ENCODE peak calls at places on chromosomes 5 and 9, in six cellular contexts. G is uterus, E is HCT116, Y is Caco-2, V is GM13977, F is IMR-90. L is an unnamed sample.

GRCh38 chr9:68523367-68523936 is 17.2 kb downstream of the TMEM252 start:
- DNase-seq in G (no peak), E (no peak), Y (no peak), V (no peak), F (no peak), L (no peak)

GRCh38 chr5:40052812-40053211 is 626.9 kb upstream of the PTGER4 start:
- DNase-seq in G (no peak), E (no peak), Y (no peak), V (no peak), F (no peak), L (no peak)

GRCh38 chr5:36899860-36900259 is 23.3 kb downstream of the NIPBL start:
- DNase-seq in G (no peak), E (no peak), Y (no peak), V (no peak), F (no peak), L (no peak)

GRCh38 chr5:98942849-98943248 is 14.0 kb upstream of the CHD1 start:
- DNase-seq in G (no peak), E (no peak), Y (no peak), V (no peak), F (no peak), L (no peak)

GRCh38 chr5:176157656-176158055 is 80.6 kb upstream of the SIMC1 start:
- DNase-seq in G (no peak), E (no peak), Y (no peak), V (no peak), F (peak), L (no peak)

GRCh38 chr9:35397216-35397698 is 92.7 kb upstream of the RUSC2 start:
- DNase-seq in G (no peak), E (no peak), Y (no peak), V (peak), F (no peak), L (no peak)

GRCh38 chr9:77848428-77848827 is 183.2 kb downstream of the GNAQ start:
- DNase-seq in G (no peak), E (no peak), Y (no peak), V (no peak), F (no peak), L (no peak)

GRCh38 chr9:14530301-14530700 is 162.9 kb downstream of the ZDHHC21 start:
- DNase-seq in G (no peak), E (no peak), Y (no peak), V (no peak), F (no peak), L (no peak)

GRCh38 chr5:112276996-112277395 is 142.1 kb downstream of the EPB41L4A start:
- DNase-seq in G (no peak), E (no peak), Y (no peak), V (no peak), F (no peak), L (no peak)

GRCh38 chr5:43917925-43918324 is 314.9 kb downstream of the NNT start:
- DNase-seq in G (no peak), E (no peak), Y (no peak), V (no peak), F (no peak), L (no peak)

GRCh38 chr9:77038281-77039036 is 19.0 kb downstream of the FOXB2 start:
- DNase-seq in G (no peak), E (no peak), Y (no peak), V (no peak), F (no peak), L (no peak)

GRCh38 chr9:87792831-87793288 is 66.9 kb downstream of the CTSL start:
- DNase-seq in G (peak), E (peak), Y (no peak), V (peak), F (peak), L (no peak)

GRCh38 chr5:149410721-149411432 is 31.8 kb upstream of the IL17B start:
- DNase-seq in G (peak), E (no peak), Y (no peak), V (no peak), F (peak), L (no peak)

GRCh38 chr5:141814064-141814982 is 63.9 kb downstream of the PCDH1 start:
- DNase-seq in G (peak), E (peak), Y (peak), V (peak), F (no peak), L (peak)

GRCh38 chr5:176810084-176810597 is at the start of gene UNC5A:
- DNase-seq in G (no peak), E (peak), Y (no peak), V (peak), F (peak), L (peak)

GRCh38 chr9:15293727-15294405 is 13.2 kb downstream of the TTC39B start:
- DNase-seq in G (no peak), E (no peak), Y (no peak), V (no peak), F (no peak), L (no peak)

GRCh38 chr9:14962193-14962899 is 52.1 kb upstream of the FREM1 start:
- DNase-seq in G (no peak), E (no peak), Y (no peak), V (no peak), F (no peak), L (no peak)

GRCh38 chr5:159286420-159287035 is 23.4 kb downstream of the UBLCP1 start:
- DNase-seq in G (no peak), E (no peak), Y (no peak), V (no peak), F (peak), L (no peak)

GRCh38 chr9:132241840-132242620 is 80.2 kb downstream of the NTNG2 start:
- DNase-seq in G (peak), E (no peak), Y (no peak), V (peak), F (no peak), L (no peak)

GRCh38 chr9:69200071-69200470 is 26.0 kb downstream of the TJP2 start:
- DNase-seq in G (no peak), E (no peak), Y (no peak), V (no peak), F (peak), L (no peak)

GRCh38 chr5:169970911-169971436 is 9.3 kb downstream of the INSYN2B start:
- DNase-seq in G (no peak), E (no peak), Y (no peak), V (no peak), F (peak), L (no peak)

GRCh38 chr5:4335078-4335477 is 739.4 kb downstream of the IRX1 start:
- DNase-seq in G (no peak), E (no peak), Y (no peak), V (no peak), F (no peak), L (no peak)

GRCh38 chr9:32707326-32707725 is 71.9 kb upstream of the TAF1L start:
- DNase-seq in G (no peak), E (no peak), Y (no peak), V (no peak), F (peak), L (no peak)

GRCh38 chr9:108671156-108671555 is 184.6 kb downstream of the ACTL7B start:
- DNase-seq in G (no peak), E (peak), Y (peak), V (no peak), F (peak), L (no peak)

GRCh38 chr5:33969572-33970452 is 14.7 kb downstream of the SLC45A2 start:
- DNase-seq in G (no peak), E (peak), Y (peak), V (peak), F (peak), L (peak)

GRCh38 chr5:174489920-174490597 is 234.3 kb upstream of the MSX2 start:
- DNase-seq in G (no peak), E (no peak), Y (no peak), V (no peak), F (no peak), L (no peak)

GRCh38 chr5:142881076-142881466 is 110.9 kb downstream of the ARHGAP26 start:
- DNase-seq in G (no peak), E (no peak), Y (no peak), V (no peak), F (peak), L (no peak)

GRCh38 chr9:18359335-18359734 is 114.6 kb upstream of the ADAMTSL1 start:
- DNase-seq in G (no peak), E (no peak), Y (no peak), V (no peak), F (peak), L (no peak)

GRCh38 chr5:74589204-74590056 is 51.1 kb downstream of the ENC1 start:
- DNase-seq in G (no peak), E (no peak), Y (no peak), V (no peak), F (no peak), L (no peak)

GRCh38 chr5:173529861-173530260 is 86.6 kb downstream of the BOD1 start:
- DNase-seq in G (no peak), E (no peak), Y (no peak), V (no peak), F (no peak), L (no peak)

GRCh38 chr5:91170266-91170665 is 212.9 kb downstream of the ARRDC3 start:
- DNase-seq in G (no peak), E (no peak), Y (no peak), V (no peak), F (peak), L (no peak)

GRCh38 chr5:80480354-80480753 is 7.5 kb upstream of the FAM151B start:
- DNase-seq in G (no peak), E (no peak), Y (no peak), V (no peak), F (no peak), L (no peak)

GRCh38 chr9:98361645-98362044 is 106.2 kb upstream of the TBC1D2 start:
- DNase-seq in G (no peak), E (no peak), Y (no peak), V (no peak), F (no peak), L (no peak)

GRCh38 chr5:123578390-123578789 is 66.4 kb downstream of the CSNK1G3 start:
- DNase-seq in G (no peak), E (no peak), Y (no peak), V (no peak), F (no peak), L (no peak)

GRCh38 chr9:121441163-121441562 is 58.5 kb downstream of the GGTA1 start:
- DNase-seq in G (no peak), E (no peak), Y (no peak), V (no peak), F (no peak), L (no peak)

GRCh38 chr9:121447341-121447834 is 52.3 kb downstream of the GGTA1 start:
- DNase-seq in G (no peak), E (no peak), Y (no peak), V (no peak), F (peak), L (no peak)

GRCh38 chr9:121449786-121450185 is 49.9 kb downstream of the GGTA1 start:
- DNase-seq in G (no peak), E (no peak), Y (no peak), V (no peak), F (no peak), L (no peak)

GRCh38 chr9:121450241-121450640 is 49.4 kb downstream of the GGTA1 start:
- DNase-seq in G (no peak), E (no peak), Y (no peak), V (no peak), F (no peak), L (no peak)

DNA sequence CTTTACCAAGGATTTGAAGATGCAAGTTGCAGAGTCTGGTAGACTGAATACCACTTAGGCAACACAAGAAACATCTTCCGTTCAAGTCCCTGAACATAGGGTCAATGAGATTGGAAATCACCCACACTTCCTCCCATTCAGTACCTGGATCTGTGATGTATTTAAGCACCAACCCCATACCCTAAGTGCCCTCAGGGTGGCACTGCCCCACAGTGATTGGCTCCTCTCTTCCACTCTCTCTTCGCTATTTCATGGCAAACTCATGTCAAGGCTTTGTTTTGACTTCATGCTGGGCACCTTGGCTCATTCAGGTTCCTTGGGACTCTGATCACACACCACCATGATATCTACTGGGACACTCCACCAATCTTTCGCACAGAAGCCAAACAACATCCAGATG is 53.7 kb downstream of the GGTA1 start:
- DNase-seq in G (no peak), E (peak), Y (no peak), V (no peak), F (no peak), L (no peak)
- TF ChIP-seq CTCF in G (no peak), E (peak), Y (no peak), V (peak), F (no peak), L (no peak)

GRCh38 chr9:84315278-84315877 is 25.2 kb downstream of the SLC28A3 start:
- DNase-seq in G (peak), E (peak), Y (peak), V (peak), F (peak), L (peak)
- TF ChIP-seq CTCF in G (peak), E (peak), Y (peak), V (peak), F (peak), L (peak)

DNA sequence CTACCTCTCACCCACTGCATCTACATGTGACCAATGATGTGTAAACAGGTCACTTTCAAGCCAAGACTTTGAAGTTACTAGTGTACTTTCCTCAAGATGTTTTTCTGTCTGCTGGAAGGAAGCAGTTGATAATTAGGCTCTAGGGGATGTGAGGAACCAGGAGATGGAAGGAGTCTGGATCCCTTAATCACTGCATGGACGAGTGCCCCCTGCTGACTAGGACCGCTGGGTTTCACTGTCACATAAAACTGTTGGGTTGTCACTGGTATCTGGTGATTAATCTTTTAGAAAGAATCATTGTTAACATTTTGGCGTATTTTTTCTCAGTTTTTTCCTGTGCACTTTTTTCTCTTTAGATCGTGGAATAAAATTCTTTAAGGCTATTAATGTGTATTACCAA is 79.5 kb downstream of the SREK1 start:
- DNase-seq in G (peak), E (peak), Y (no peak), V (peak), F (no peak), L (no peak)
- TF ChIP-seq CTCF in G (peak), E (peak), Y (peak), V (peak), F (peak), L (peak)

GRCh38 chr5:129382921-129383672 is 77.0 kb upstream of the ADAMTS19 start:
- DNase-seq in G (no peak), E (no peak), Y (no peak), V (no peak), F (peak), L (no peak)
- TF ChIP-seq CTCF in G (no peak), E (no peak), Y (no peak), V (no peak), F (no peak), L (no peak)

DNA sequence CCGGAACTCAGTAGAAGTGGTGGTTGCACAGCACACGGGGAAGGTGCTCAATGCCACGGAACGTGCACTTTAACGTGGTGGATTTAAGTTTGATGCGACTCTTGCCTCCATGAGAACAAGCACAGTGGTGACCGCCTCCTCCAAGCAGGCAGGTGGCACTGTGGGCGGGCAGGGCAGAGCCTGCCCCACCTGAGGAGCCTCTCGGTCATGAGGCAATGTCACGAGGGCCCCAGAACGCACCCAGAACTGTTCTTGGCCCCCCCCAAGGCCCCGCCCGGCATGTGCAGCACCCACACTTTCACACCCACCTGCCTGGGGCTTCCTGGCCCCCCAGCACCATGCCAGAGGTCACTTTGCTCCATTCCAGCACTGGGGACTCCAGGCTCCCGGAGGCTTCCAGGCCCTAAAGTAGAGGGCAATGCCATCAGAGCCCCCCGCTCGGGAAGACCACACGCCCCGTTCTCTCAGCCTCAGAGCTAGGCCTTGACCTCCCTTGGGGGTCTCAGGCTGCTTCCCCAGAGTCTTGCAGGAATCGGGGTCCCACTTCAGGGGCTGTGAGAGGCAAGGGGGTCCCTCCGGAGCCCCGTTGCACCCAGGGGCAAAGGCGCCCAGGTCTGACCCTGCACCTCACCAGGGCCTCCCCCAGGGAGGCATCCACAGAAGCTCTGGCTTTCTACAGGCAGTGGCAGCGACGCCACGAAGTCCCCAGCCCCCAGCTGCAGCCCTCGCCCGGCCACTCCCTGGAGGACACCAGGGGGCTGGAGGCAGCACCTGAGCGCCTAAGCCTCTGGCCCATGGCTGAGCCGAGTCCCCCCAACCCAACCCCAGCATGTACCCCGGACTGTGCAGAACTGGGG is 14.0 kb downstream of the CCDC187 start:
- DNase-seq in G (no peak), E (no peak), Y (no peak), V (no peak), F (no peak), L (no peak)
- TF ChIP-seq CTCF in G (no peak), E (peak), Y (no peak), V (no peak), F (no peak), L (no peak)

DNA sequence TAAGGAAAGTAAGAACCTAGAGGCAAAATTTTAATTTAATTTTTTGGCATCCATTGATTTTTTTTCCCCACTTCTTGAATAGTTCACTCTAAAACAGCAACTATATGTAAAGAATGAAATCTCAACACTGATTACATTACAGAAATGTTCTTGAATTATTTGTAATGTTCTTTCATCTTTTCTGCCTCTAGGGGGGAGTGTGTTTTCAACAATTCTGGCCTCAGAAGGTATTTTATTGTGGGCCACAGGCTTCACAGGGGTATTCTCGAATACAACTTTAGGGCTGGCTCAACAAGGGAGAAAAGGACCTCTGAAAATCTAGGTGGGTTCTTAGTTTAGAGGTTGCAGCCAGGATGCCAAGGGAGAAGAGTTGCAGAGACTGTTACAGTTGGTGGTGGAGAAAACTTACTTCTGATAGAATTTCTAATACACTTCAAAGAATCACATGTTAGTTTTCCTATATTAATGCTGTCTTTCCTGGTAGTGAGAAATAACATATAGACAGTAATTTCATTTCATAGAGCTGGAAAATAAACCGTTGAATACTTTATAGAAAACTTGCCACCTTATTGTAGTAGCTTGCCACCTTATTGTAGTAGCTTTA is 3.6 kb upstream of the NPR3 start:
- DNase-seq in G (no peak), E (peak), Y (no peak), V (peak), F (peak), L (peak)
- TF ChIP-seq CTCF in G (no peak), E (peak), Y (peak), V (peak), F (peak), L (peak)

GRCh38 chr9:95012035-95012708 is 285.7 kb downstream of the AOPEP start:
- DNase-seq in G (no peak), E (no peak), Y (no peak), V (no peak), F (no peak), L (no peak)
- TF ChIP-seq CTCF in G (no peak), E (no peak), Y (no peak), V (no peak), F (no peak), L (no peak)

DNA sequence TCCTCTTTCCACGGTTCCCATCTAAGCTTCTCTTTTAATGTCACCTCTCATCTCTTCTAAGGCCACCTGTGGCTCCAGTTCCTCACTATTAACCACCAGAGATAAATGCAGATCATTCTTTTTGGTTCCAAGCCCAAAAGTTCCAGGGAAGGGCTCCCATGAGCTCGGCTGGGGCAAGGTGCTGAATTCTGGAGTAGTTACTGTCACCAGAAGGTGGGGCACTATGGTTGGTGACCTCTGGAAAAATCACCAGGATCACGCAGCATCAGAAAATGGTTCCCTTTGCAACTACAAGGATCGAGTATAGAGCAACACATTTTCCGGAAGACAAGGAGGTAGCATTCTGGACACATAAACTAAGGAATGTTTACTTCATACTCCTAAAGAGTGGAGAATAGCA is 528.7 kb upstream of the DAP start:
- DNase-seq in G (no peak), E (no peak), Y (no peak), V (no peak), F (no peak), L (no peak)
- TF ChIP-seq CTCF in G (no peak), E (no peak), Y (no peak), V (no peak), F (no peak), L (no peak)